ENCODE peak calls at places on chromosome 7, in ten cellular contexts. One of them, this sample, is unnamed.

GRCh38 chr7:142104550-142105527 is 6.7 kb upstream of the MGAM2 start:
- DNase-seq in mesendoderm: no peak
- DNase-seq in occipital lobe: no peak
- DNase-seq in T-cell: no peak
- DNase-seq in stimulated activated CD8-positive, alpha-beta memory T cell treated with anti-CD3 and anti-CD28 coated beads, Interleukin-4, amount 100 ng/mL, for 1 hour: no peak
- DNase-seq in hypothalamus: no peak
- DNase-seq in NCI-H460: no peak
- DNase-seq in stimulated activated CD4-positive, alpha-beta T cell treated with anti-CD3 and anti-CD28 coated beads, Interleukin-12 subunit alpha, Interleukin-12 subunit beta, amount 100 ng/mL, for 4 hours: no peak
- DNase-seq in D341Med: no peak
- DNase-seq in lower leg skin: no peak
- DNase-seq in this sample: no peak

GRCh38 chr7:154342971-154343633 is 290.9 kb downstream of the DPP6 start:
- DNase-seq in mesendoderm: no peak
- DNase-seq in occipital lobe: no peak
- DNase-seq in T-cell: no peak
- DNase-seq in stimulated activated CD8-positive, alpha-beta memory T cell treated with anti-CD3 and anti-CD28 coated beads, Interleukin-4, amount 100 ng/mL, for 1 hour: no peak
- DNase-seq in hypothalamus: no peak
- DNase-seq in NCI-H460: no peak
- DNase-seq in stimulated activated CD4-positive, alpha-beta T cell treated with anti-CD3 and anti-CD28 coated beads, Interleukin-12 subunit alpha, Interleukin-12 subunit beta, amount 100 ng/mL, for 4 hours: no peak
- DNase-seq in D341Med: no peak
- DNase-seq in lower leg skin: no peak
- DNase-seq in this sample: no peak

GRCh38 chr7:102432476-102433318 is 678 bp upstream of the ORAI2 start:
- DNase-seq in mesendoderm: no peak
- DNase-seq in occipital lobe: no peak
- DNase-seq in T-cell: no peak
- DNase-seq in stimulated activated CD8-positive, alpha-beta memory T cell treated with anti-CD3 and anti-CD28 coated beads, Interleukin-4, amount 100 ng/mL, for 1 hour: no peak
- DNase-seq in hypothalamus: no peak
- DNase-seq in NCI-H460: no peak
- DNase-seq in stimulated activated CD4-positive, alpha-beta T cell treated with anti-CD3 and anti-CD28 coated beads, Interleukin-12 subunit alpha, Interleukin-12 subunit beta, amount 100 ng/mL, for 4 hours: no peak
- DNase-seq in D341Med: no peak
- DNase-seq in lower leg skin: no peak
- DNase-seq in this sample: no peak

GRCh38 chr7:22726849-22727792 is at the start of gene IL6:
- DNase-seq in mesendoderm: peak
- DNase-seq in occipital lobe: no peak
- DNase-seq in T-cell: no peak
- DNase-seq in stimulated activated CD8-positive, alpha-beta memory T cell treated with anti-CD3 and anti-CD28 coated beads, Interleukin-4, amount 100 ng/mL, for 1 hour: no peak
- DNase-seq in hypothalamus: peak
- DNase-seq in NCI-H460: peak
- DNase-seq in stimulated activated CD4-positive, alpha-beta T cell treated with anti-CD3 and anti-CD28 coated beads, Interleukin-12 subunit alpha, Interleukin-12 subunit beta, amount 100 ng/mL, for 4 hours: peak
- DNase-seq in D341Med: peak
- DNase-seq in lower leg skin: peak
- DNase-seq in this sample: peak

GRCh38 chr7:2760098-2760889 is 72.3 kb downstream of the AMZ1 start:
- DNase-seq in mesendoderm: peak
- DNase-seq in occipital lobe: peak
- DNase-seq in T-cell: no peak
- DNase-seq in stimulated activated CD8-positive, alpha-beta memory T cell treated with anti-CD3 and anti-CD28 coated beads, Interleukin-4, amount 100 ng/mL, for 1 hour: no peak
- DNase-seq in hypothalamus: no peak
- DNase-seq in NCI-H460: peak
- DNase-seq in stimulated activated CD4-positive, alpha-beta T cell treated with anti-CD3 and anti-CD28 coated beads, Interleukin-12 subunit alpha, Interleukin-12 subunit beta, amount 100 ng/mL, for 4 hours: no peak
- DNase-seq in D341Med: peak
- DNase-seq in lower leg skin: peak
- DNase-seq in this sample: peak

GRCh38 chr7:27834179-27834921 is 94.4 kb downstream of the TAX1BP1 start:
- DNase-seq in mesendoderm: peak
- DNase-seq in occipital lobe: no peak
- DNase-seq in T-cell: no peak
- DNase-seq in stimulated activated CD8-positive, alpha-beta memory T cell treated with anti-CD3 and anti-CD28 coated beads, Interleukin-4, amount 100 ng/mL, for 1 hour: no peak
- DNase-seq in hypothalamus: no peak
- DNase-seq in NCI-H460: no peak
- DNase-seq in stimulated activated CD4-positive, alpha-beta T cell treated with anti-CD3 and anti-CD28 coated beads, Interleukin-12 subunit alpha, Interleukin-12 subunit beta, amount 100 ng/mL, for 4 hours: no peak
- DNase-seq in D341Med: no peak
- DNase-seq in lower leg skin: no peak
- DNase-seq in this sample: no peak

GRCh38 chr7:49776994-49777393 is 3.6 kb downstream of the VWC2 start:
- DNase-seq in mesendoderm: peak
- DNase-seq in occipital lobe: no peak
- DNase-seq in T-cell: no peak
- DNase-seq in stimulated activated CD8-positive, alpha-beta memory T cell treated with anti-CD3 and anti-CD28 coated beads, Interleukin-4, amount 100 ng/mL, for 1 hour: no peak
- DNase-seq in hypothalamus: no peak
- DNase-seq in NCI-H460: peak
- DNase-seq in stimulated activated CD4-positive, alpha-beta T cell treated with anti-CD3 and anti-CD28 coated beads, Interleukin-12 subunit alpha, Interleukin-12 subunit beta, amount 100 ng/mL, for 4 hours: no peak
- DNase-seq in D341Med: no peak
- DNase-seq in lower leg skin: no peak
- DNase-seq in this sample: no peak

GRCh38 chr7:731440-732085 is 4.5 kb upstream of the PRKAR1B start:
- DNase-seq in mesendoderm: no peak
- DNase-seq in occipital lobe: no peak
- DNase-seq in T-cell: no peak
- DNase-seq in stimulated activated CD8-positive, alpha-beta memory T cell treated with anti-CD3 and anti-CD28 coated beads, Interleukin-4, amount 100 ng/mL, for 1 hour: no peak
- DNase-seq in hypothalamus: no peak
- DNase-seq in NCI-H460: no peak
- DNase-seq in stimulated activated CD4-positive, alpha-beta T cell treated with anti-CD3 and anti-CD28 coated beads, Interleukin-12 subunit alpha, Interleukin-12 subunit beta, amount 100 ng/mL, for 4 hours: no peak
- DNase-seq in D341Med: no peak
- DNase-seq in lower leg skin: no peak
- DNase-seq in this sample: no peak

GRCh38 chr7:117184367-117184766 is 138.5 kb downstream of the WNT2 start:
- DNase-seq in mesendoderm: no peak
- DNase-seq in occipital lobe: no peak
- DNase-seq in T-cell: no peak
- DNase-seq in stimulated activated CD8-positive, alpha-beta memory T cell treated with anti-CD3 and anti-CD28 coated beads, Interleukin-4, amount 100 ng/mL, for 1 hour: no peak
- DNase-seq in hypothalamus: no peak
- DNase-seq in NCI-H460: no peak
- DNase-seq in stimulated activated CD4-positive, alpha-beta T cell treated with anti-CD3 and anti-CD28 coated beads, Interleukin-12 subunit alpha, Interleukin-12 subunit beta, amount 100 ng/mL, for 4 hours: no peak
- DNase-seq in D341Med: no peak
- DNase-seq in lower leg skin: no peak
- DNase-seq in this sample: no peak

GRCh38 chr7:17870406-17870805 is 69.9 kb downstream of the SNX13 start:
- DNase-seq in mesendoderm: no peak
- DNase-seq in occipital lobe: no peak
- DNase-seq in T-cell: no peak
- DNase-seq in stimulated activated CD8-positive, alpha-beta memory T cell treated with anti-CD3 and anti-CD28 coated beads, Interleukin-4, amount 100 ng/mL, for 1 hour: no peak
- DNase-seq in hypothalamus: no peak
- DNase-seq in NCI-H460: no peak
- DNase-seq in stimulated activated CD4-positive, alpha-beta T cell treated with anti-CD3 and anti-CD28 coated beads, Interleukin-12 subunit alpha, Interleukin-12 subunit beta, amount 100 ng/mL, for 4 hours: no peak
- DNase-seq in D341Med: no peak
- DNase-seq in lower leg skin: no peak
- DNase-seq in this sample: no peak

GRCh38 chr7:3739983-3740382 is 438.9 kb downstream of the SDK1 start:
- DNase-seq in mesendoderm: no peak
- DNase-seq in occipital lobe: no peak
- DNase-seq in T-cell: no peak
- DNase-seq in stimulated activated CD8-positive, alpha-beta memory T cell treated with anti-CD3 and anti-CD28 coated beads, Interleukin-4, amount 100 ng/mL, for 1 hour: no peak
- DNase-seq in hypothalamus: no peak
- DNase-seq in NCI-H460: no peak
- DNase-seq in stimulated activated CD4-positive, alpha-beta T cell treated with anti-CD3 and anti-CD28 coated beads, Interleukin-12 subunit alpha, Interleukin-12 subunit beta, amount 100 ng/mL, for 4 hours: no peak
- DNase-seq in D341Med: no peak
- DNase-seq in lower leg skin: no peak
- DNase-seq in this sample: no peak